ENCODE peak calls at places on chromosomes 4 and X, in ten cellular contexts. N is anterior cingulate cortex; H is type B pancreatic cell; Q is MM.1S; E is NCI-H774; T is AG04449; P is naive thymus-derived CD8-positive, alpha-beta T cell; U is activated CD8-positive, alpha-beta memory T cell treated with anti-CD3 and anti-CD28 coated beads, Interleukin-2, amount 50 U/mL, for 4 hours; D is C1 segment of cervical spinal cord; Z is midbrain. F is an unnamed sample.

GRCh38 chr4:148843625-148844024 is 401.4 kb upstream of the NR3C2 start:
- DNase-seq in Q (no peak), N (no peak), T (no peak), U (no peak), D (no peak), E (no peak), P (no peak), Z (no peak), H (no peak), F (no peak)

GRCh38 chr4:108849611-108850406 is 87.0 kb upstream of the ETNPPL start:
- DNase-seq in H (no peak), N (no peak), Q (peak), D (no peak), U (no peak), Z (no peak), P (no peak), T (no peak), E (no peak), F (no peak)

GRCh38 chr4:81418572-81418971 is 53.1 kb downstream of the RASGEF1B start:
- DNase-seq in Q (no peak), T (no peak), P (no peak), E (no peak), H (no peak), N (no peak), Z (no peak), D (no peak), U (no peak), F (no peak)

GRCh38 chrX:11665144-11666040 is at the start of gene ARHGAP6:
- DNase-seq in U (no peak), P (no peak), E (no peak), D (no peak), T (no peak), Q (no peak), H (peak), N (no peak), Z (no peak), F (no peak)

GRCh38 chr4:111040904-111041303 is 418.0 kb upstream of the PITX2 start:
- DNase-seq in H (no peak), D (no peak), Z (no peak), T (no peak), U (no peak), Q (no peak), N (no peak), E (no peak), P (no peak), F (no peak)

GRCh38 chr4:87806520-87806919 is 7.2 kb downstream of the IBSP start:
- DNase-seq in T (no peak), H (no peak), U (no peak), Q (no peak), P (no peak), N (no peak), E (no peak), D (no peak), Z (no peak), F (no peak)

GRCh38 chrX:135549519-135549918 is 29.1 kb downstream of the INTS6L start:
- DNase-seq in T (no peak), Z (no peak), H (no peak), D (no peak), Q (no peak), U (no peak), N (no peak), E (no peak), P (no peak), F (no peak)

GRCh38 chr4:186919340-186919739 is 195.7 kb upstream of the FAT1 start:
- DNase-seq in T (no peak), U (no peak), D (no peak), P (no peak), Q (no peak), N (no peak), Z (no peak), E (no peak), H (no peak), F (no peak)

GRCh38 chr4:86223472-86223871 is 136.4 kb downstream of the MAPK10 start:
- DNase-seq in T (no peak), U (no peak), D (no peak), H (no peak), P (no peak), Z (no peak), Q (peak), N (no peak), E (no peak), F (peak)

GRCh38 chrX:317424-318067 is 1.1 kb downstream of the GTPBP6 start:
- DNase-seq in N (no peak), T (peak), E (no peak), P (no peak), Q (no peak), U (no peak), D (no peak), Z (no peak), H (no peak), F (no peak)

GRCh38 chr4:148376151-148376550 is 66.1 kb downstream of the NR3C2 start:
- DNase-seq in U (peak), E (peak), D (no peak), T (no peak), N (no peak), Z (no peak), Q (peak), P (peak), H (no peak), F (peak)

GRCh38 chr4:123024710-123025109 is 102.3 kb upstream of the NUDT6 start:
- DNase-seq in U (no peak), E (no peak), Q (no peak), D (no peak), Z (no peak), P (no peak), N (no peak), T (no peak), H (no peak), F (no peak)

GRCh38 chr4:124499266-124499665 is 213.3 kb downstream of the ANKRD50 start:
- DNase-seq in Q (no peak), D (no peak), E (no peak), Z (no peak), T (no peak), H (no peak), U (no peak), P (no peak), N (no peak), F (no peak)

GRCh38 chr4:161937596-161937995 is 226.2 kb downstream of the FSTL5 start:
- DNase-seq in U (no peak), N (no peak), Z (no peak), H (no peak), T (no peak), Q (no peak), E (no peak), P (no peak), D (no peak), F (no peak)